ENCODE peak calls at places on chromosomes 3 and 15, in eight cellular contexts. One of them, this sample, is unnamed.

GRCh38 chr15:51288143-51289065 is 50.0 kb downstream of the CYP19A1 start:
- DNase-seq in A549: no peak
- DNase-seq in activated B cell treated with CpG ODN at 0.5 μM for 24 hours: no peak
- DNase-seq in cardiac muscle cell: peak
- DNase-seq in HT1080: no peak
- DNase-seq in EL: no peak
- DNase-seq in nephron progenitor cell: no peak
- DNase-seq in NB4: no peak
- DNase-seq in this sample: no peak

GRCh38 chr3:123635220-123635619 is 50.4 kb upstream of the HACD2 start:
- DNase-seq in A549: no peak
- DNase-seq in activated B cell treated with CpG ODN at 0.5 μM for 24 hours: no peak
- DNase-seq in cardiac muscle cell: no peak
- DNase-seq in HT1080: peak
- DNase-seq in EL: no peak
- DNase-seq in nephron progenitor cell: no peak
- DNase-seq in NB4: no peak
- DNase-seq in this sample: no peak

GRCh38 chr15:25731411-25731810 is 131.7 kb downstream of the ATP10A start:
- DNase-seq in A549: no peak
- DNase-seq in activated B cell treated with CpG ODN at 0.5 μM for 24 hours: no peak
- DNase-seq in cardiac muscle cell: no peak
- DNase-seq in HT1080: no peak
- DNase-seq in EL: no peak
- DNase-seq in nephron progenitor cell: no peak
- DNase-seq in NB4: no peak
- DNase-seq in this sample: no peak

GRCh38 chr3:56424357-56424756 is 43.9 kb downstream of the ERC2 start:
- DNase-seq in A549: no peak
- DNase-seq in activated B cell treated with CpG ODN at 0.5 μM for 24 hours: no peak
- DNase-seq in cardiac muscle cell: no peak
- DNase-seq in HT1080: no peak
- DNase-seq in EL: no peak
- DNase-seq in nephron progenitor cell: no peak
- DNase-seq in NB4: no peak
- DNase-seq in this sample: no peak

GRCh38 chr3:21435871-21436270 is 315.1 kb downstream of the ZNF385D start:
- DNase-seq in A549: no peak
- DNase-seq in activated B cell treated with CpG ODN at 0.5 μM for 24 hours: no peak
- DNase-seq in cardiac muscle cell: peak
- DNase-seq in HT1080: peak
- DNase-seq in EL: peak
- DNase-seq in nephron progenitor cell: no peak
- DNase-seq in NB4: no peak
- DNase-seq in this sample: no peak

GRCh38 chr15:66155065-66155464 is 98.5 kb downstream of the MEGF11 start:
- DNase-seq in A549: no peak
- DNase-seq in activated B cell treated with CpG ODN at 0.5 μM for 24 hours: no peak
- DNase-seq in cardiac muscle cell: no peak
- DNase-seq in HT1080: no peak
- DNase-seq in EL: no peak
- DNase-seq in nephron progenitor cell: no peak
- DNase-seq in NB4: no peak
- DNase-seq in this sample: no peak

GRCh38 chr15:65303687-65304392 is 637 bp upstream of the RNU5B-1 start:
- DNase-seq in A549: no peak
- DNase-seq in activated B cell treated with CpG ODN at 0.5 μM for 24 hours: peak
- DNase-seq in cardiac muscle cell: peak
- DNase-seq in HT1080: peak
- DNase-seq in EL: peak
- DNase-seq in nephron progenitor cell: peak
- DNase-seq in NB4: peak
- DNase-seq in this sample: peak

GRCh38 chr15:51322622-51323296 is 15.6 kb downstream of the CYP19A1 start:
- DNase-seq in A549: no peak
- DNase-seq in activated B cell treated with CpG ODN at 0.5 μM for 24 hours: no peak
- DNase-seq in cardiac muscle cell: peak
- DNase-seq in HT1080: no peak
- DNase-seq in EL: no peak
- DNase-seq in nephron progenitor cell: no peak
- DNase-seq in NB4: peak
- DNase-seq in this sample: no peak

GRCh38 chr15:96252148-96252547 is 78.4 kb upstream of the NR2F2 start:
- DNase-seq in A549: no peak
- DNase-seq in activated B cell treated with CpG ODN at 0.5 μM for 24 hours: no peak
- DNase-seq in cardiac muscle cell: no peak
- DNase-seq in HT1080: no peak
- DNase-seq in EL: no peak
- DNase-seq in nephron progenitor cell: no peak
- DNase-seq in NB4: no peak
- DNase-seq in this sample: no peak

GRCh38 chr3:67647390-67647878 is 7.0 kb downstream of the SUCLG2 start:
- DNase-seq in A549: peak
- DNase-seq in activated B cell treated with CpG ODN at 0.5 μM for 24 hours: no peak
- DNase-seq in cardiac muscle cell: peak
- DNase-seq in HT1080: peak
- DNase-seq in EL: peak
- DNase-seq in nephron progenitor cell: no peak
- DNase-seq in NB4: no peak
- DNase-seq in this sample: peak

GRCh38 chr3:47850062-47850802 is 47.3 kb downstream of the DHX30 start:
- DNase-seq in A549: no peak
- DNase-seq in activated B cell treated with CpG ODN at 0.5 μM for 24 hours: no peak
- DNase-seq in cardiac muscle cell: peak
- DNase-seq in HT1080: peak
- DNase-seq in EL: peak
- DNase-seq in nephron progenitor cell: no peak
- DNase-seq in NB4: peak
- DNase-seq in this sample: no peak

GRCh38 chr3:64957639-64958038 is 269.8 kb upstream of the ADAMTS9 start:
- DNase-seq in A549: no peak
- DNase-seq in activated B cell treated with CpG ODN at 0.5 μM for 24 hours: no peak
- DNase-seq in cardiac muscle cell: no peak
- DNase-seq in HT1080: no peak
- DNase-seq in EL: no peak
- DNase-seq in nephron progenitor cell: no peak
- DNase-seq in NB4: peak
- DNase-seq in this sample: no peak

GRCh38 chr3:151901282-151901945 is 28.0 kb downstream of the SUCNR1 start:
- DNase-seq in A549: no peak
- DNase-seq in activated B cell treated with CpG ODN at 0.5 μM for 24 hours: no peak
- DNase-seq in cardiac muscle cell: no peak
- DNase-seq in HT1080: peak
- DNase-seq in EL: peak
- DNase-seq in nephron progenitor cell: no peak
- DNase-seq in NB4: peak
- DNase-seq in this sample: peak

GRCh38 chr15:99142562-99142961 is 37.7 kb downstream of the SYNM start:
- DNase-seq in A549: no peak
- DNase-seq in activated B cell treated with CpG ODN at 0.5 μM for 24 hours: no peak
- DNase-seq in cardiac muscle cell: no peak
- DNase-seq in HT1080: no peak
- DNase-seq in EL: no peak
- DNase-seq in nephron progenitor cell: no peak
- DNase-seq in NB4: no peak
- DNase-seq in this sample: no peak

GRCh38 chr3:51949121-51949520 is 6.1 kb upstream of the GPR62 start:
- DNase-seq in A549: no peak
- DNase-seq in activated B cell treated with CpG ODN at 0.5 μM for 24 hours: no peak
- DNase-seq in cardiac muscle cell: no peak
- DNase-seq in HT1080: no peak
- DNase-seq in EL: no peak
- DNase-seq in nephron progenitor cell: no peak
- DNase-seq in NB4: no peak
- DNase-seq in this sample: no peak

GRCh38 chr3:124200336-124200901 is 208.5 kb upstream of the ROPN1 start:
- DNase-seq in A549: no peak
- DNase-seq in activated B cell treated with CpG ODN at 0.5 μM for 24 hours: no peak
- DNase-seq in cardiac muscle cell: peak
- DNase-seq in HT1080: peak
- DNase-seq in EL: peak
- DNase-seq in nephron progenitor cell: no peak
- DNase-seq in NB4: no peak
- DNase-seq in this sample: peak

GRCh38 chr3:153072856-153073255 is 89.2 kb upstream of the RAP2B start:
- DNase-seq in A549: no peak
- DNase-seq in activated B cell treated with CpG ODN at 0.5 μM for 24 hours: no peak
- DNase-seq in cardiac muscle cell: no peak
- DNase-seq in HT1080: no peak
- DNase-seq in EL: no peak
- DNase-seq in nephron progenitor cell: no peak
- DNase-seq in NB4: no peak
- DNase-seq in this sample: no peak

GRCh38 chr15:76460347-76460746 is 123.8 kb downstream of the ISL2 start:
- DNase-seq in A549: no peak
- DNase-seq in activated B cell treated with CpG ODN at 0.5 μM for 24 hours: no peak
- DNase-seq in cardiac muscle cell: no peak
- DNase-seq in HT1080: no peak
- DNase-seq in EL: no peak
- DNase-seq in nephron progenitor cell: no peak
- DNase-seq in NB4: no peak
- DNase-seq in this sample: no peak

GRCh38 chr15:80635953-80636352 is 59.2 kb upstream of the ABHD17C start:
- DNase-seq in A549: no peak
- DNase-seq in activated B cell treated with CpG ODN at 0.5 μM for 24 hours: no peak
- DNase-seq in cardiac muscle cell: peak
- DNase-seq in HT1080: no peak
- DNase-seq in EL: no peak
- DNase-seq in nephron progenitor cell: no peak
- DNase-seq in NB4: no peak
- DNase-seq in this sample: no peak

GRCh38 chr15:95326689-95327525 is 1003.6 kb upstream of the NR2F2 start:
- DNase-seq in A549: no peak
- DNase-seq in activated B cell treated with CpG ODN at 0.5 μM for 24 hours: no peak
- DNase-seq in cardiac muscle cell: no peak
- DNase-seq in HT1080: no peak
- DNase-seq in EL: no peak
- DNase-seq in nephron progenitor cell: peak
- DNase-seq in NB4: no peak
- DNase-seq in this sample: no peak

GRCh38 chr15:55628369-55628730 is 40.2 kb upstream of the PYGO1 start:
- DNase-seq in A549: no peak
- DNase-seq in activated B cell treated with CpG ODN at 0.5 μM for 24 hours: no peak
- DNase-seq in cardiac muscle cell: peak
- DNase-seq in HT1080: no peak
- DNase-seq in EL: no peak
- DNase-seq in nephron progenitor cell: no peak
- DNase-seq in NB4: no peak
- DNase-seq in this sample: no peak

This sample was measured in H4.